ENCODE peak calls at places on chromosomes 3 and 15, in eight cellular contexts. J is ACHN; N is astrocyte; Y is activated CD4-positive, alpha-beta T cell treated with anti-CD3 and anti-CD28 coated beads, Interleukin-2, amount 50 U/mL, for 24 hours; A is T-helper 1 cell; C is IMR-90; R is stimulated activated CD8-positive, alpha-beta memory T cell treated with anti-CD3 and anti-CD28 coated beads, Interleukin-12 subunit alpha, Interleukin-12 subunit beta, amount 100 ng/mL, for 1 hour; G is RCC 7860. X is an unnamed sample.

GRCh38 chr3:185176756-185177359 is 24.0 kb upstream of the C3orf70 start:
- DNase-seq in Y (no peak), R (no peak), N (no peak), A (no peak), J (peak), C (peak), G (no peak), X (no peak)

GRCh38 chr3:64295594-64295993 is 70.3 kb upstream of the PRICKLE2 start:
- DNase-seq in J (peak), A (no peak), R (no peak), G (peak), N (peak), C (peak), Y (no peak), X (peak)

GRCh38 chr3:127785711-127786265 is 36.5 kb downstream of the MGLL start:
- DNase-seq in R (no peak), A (no peak), G (no peak), C (no peak), J (no peak), N (no peak), Y (no peak), X (no peak)

GRCh38 chr3:187935623-187936156 is 190.4 kb upstream of the BCL6 start:
- DNase-seq in A (no peak), N (no peak), Y (peak), J (no peak), G (no peak), C (peak), R (no peak), X (no peak)

GRCh38 chr3:197478746-197479668 is 76.8 kb downstream of the BDH1 start:
- DNase-seq in C (no peak), R (no peak), Y (no peak), J (no peak), A (no peak), N (peak), G (peak), X (peak)

GRCh38 chr15:48250640-48251076 is 44.6 kb downstream of the SLC12A1 start:
- DNase-seq in N (peak), C (peak), A (no peak), R (no peak), G (peak), Y (peak), J (peak), X (peak)

GRCh38 chr3:45381168-45381852 is 7.1 kb upstream of the LARS2 start:
- DNase-seq in C (no peak), A (no peak), Y (no peak), J (no peak), G (no peak), R (no peak), N (no peak), X (no peak)

GRCh38 chr15:93348711-93349110 is 259.7 kb upstream of the RGMA start:
- DNase-seq in A (no peak), N (no peak), J (no peak), R (no peak), Y (no peak), G (no peak), C (no peak), X (no peak)

GRCh38 chr3:150740733-150741496 is 22.1 kb downstream of the SIAH2 start:
- DNase-seq in G (no peak), Y (no peak), N (no peak), J (no peak), C (no peak), A (no peak), R (no peak), X (no peak)

GRCh38 chr3:128845695-128846491 is 33.5 kb upstream of the ACAD9 start:
- DNase-seq in R (peak), Y (peak), A (peak), N (peak), J (peak), G (no peak), C (peak), X (peak)